ENCODE peak calls at places on chromosomes 6 and 20, in five cellular contexts. One of them, this sample, is unnamed.

GRCh38 chr6:13259393-13259792 is 68.9 kb downstream of the TBC1D7 start:
- DNase-seq in RPMI7951: no peak
- DNase-seq in posterior vena cava: no peak
- DNase-seq in NCI-H345: no peak
- DNase-seq in fibroblast of mammary gland: no peak
- DNase-seq in this sample: no peak

GRCh38 chr6:23180504-23181293 is 611.3 kb downstream of the HDGFL1 start:
- DNase-seq in RPMI7951: peak; percentile 86
- DNase-seq in posterior vena cava: no peak
- DNase-seq in NCI-H345: peak; percentile 99
- DNase-seq in fibroblast of mammary gland: peak; percentile 79
- DNase-seq in this sample: peak; percentile 90

GRCh38 chr6:157263146-157263545 is 60.2 kb downstream of the TMEM242 start:
- DNase-seq in RPMI7951: peak; percentile 24
- DNase-seq in posterior vena cava: peak; percentile 51
- DNase-seq in NCI-H345: no peak
- DNase-seq in fibroblast of mammary gland: no peak
- DNase-seq in this sample: no peak

GRCh38 chr6:10266462-10266861 is 148.4 kb downstream of the TFAP2A start:
- DNase-seq in RPMI7951: no peak
- DNase-seq in posterior vena cava: no peak
- DNase-seq in NCI-H345: no peak
- DNase-seq in fibroblast of mammary gland: no peak
- DNase-seq in this sample: no peak

GRCh38 chr6:23176883-23177282 is 607.5 kb downstream of the HDGFL1 start:
- DNase-seq in RPMI7951: peak; percentile 81
- DNase-seq in posterior vena cava: no peak
- DNase-seq in NCI-H345: peak; percentile 89
- DNase-seq in fibroblast of mammary gland: no peak
- DNase-seq in this sample: peak; percentile 85

GRCh38 chr6:347232-347631 is 44.3 kb upstream of the IRF4 start:
- DNase-seq in RPMI7951: no peak
- DNase-seq in posterior vena cava: peak; percentile 37
- DNase-seq in NCI-H345: no peak
- DNase-seq in fibroblast of mammary gland: no peak
- DNase-seq in this sample: no peak

GRCh38 chr20:43309266-43309665 is 119.6 kb upstream of the PTPRT start:
- DNase-seq in RPMI7951: no peak
- DNase-seq in posterior vena cava: no peak
- DNase-seq in NCI-H345: no peak
- DNase-seq in fibroblast of mammary gland: no peak
- DNase-seq in this sample: no peak

GRCh38 chr20:63740501-63741353 is 1.2 kb downstream of the SLC2A4RG start:
- DNase-seq in RPMI7951: peak; percentile 94
- DNase-seq in posterior vena cava: peak; percentile 98
- DNase-seq in NCI-H345: peak; percentile 90
- DNase-seq in fibroblast of mammary gland: peak; percentile 89
- DNase-seq in this sample: peak; percentile 7

GRCh38 chr20:42364446-42364845 is 746.3 kb upstream of the CHD6 start:
- DNase-seq in RPMI7951: no peak
- DNase-seq in posterior vena cava: no peak
- DNase-seq in NCI-H345: no peak
- DNase-seq in fibroblast of mammary gland: no peak
- DNase-seq in this sample: no peak

GRCh38 chr6:97702226-97702625 is 419.2 kb upstream of the MMS22L start:
- DNase-seq in RPMI7951: no peak
- DNase-seq in posterior vena cava: no peak
- DNase-seq in NCI-H345: no peak
- DNase-seq in fibroblast of mammary gland: no peak
- DNase-seq in this sample: no peak

GRCh38 chr6:158970640-158971291 is 29.2 kb downstream of the RSPH3 start:
- DNase-seq in RPMI7951: no peak
- DNase-seq in posterior vena cava: no peak
- DNase-seq in NCI-H345: no peak
- DNase-seq in fibroblast of mammary gland: peak; percentile 17
- DNase-seq in this sample: no peak

GRCh38 chr20:37316116-37316774 is 26.8 kb downstream of the MANBAL start:
- DNase-seq in RPMI7951: no peak
- DNase-seq in posterior vena cava: no peak
- DNase-seq in NCI-H345: peak; percentile 52
- DNase-seq in fibroblast of mammary gland: no peak
- DNase-seq in this sample: no peak

GRCh38 chr6:38725414-38726183 is 10.5 kb downstream of the DNAH8 start:
- DNase-seq in RPMI7951: peak; percentile 31
- DNase-seq in posterior vena cava: no peak
- DNase-seq in NCI-H345: no peak
- DNase-seq in fibroblast of mammary gland: no peak
- DNase-seq in this sample: no peak

GRCh38 chr20:55153321-55153720 is 677.9 kb downstream of the DOK5 start:
- DNase-seq in RPMI7951: peak; percentile 5
- DNase-seq in posterior vena cava: no peak
- DNase-seq in NCI-H345: no peak
- DNase-seq in fibroblast of mammary gland: peak; percentile 66
- DNase-seq in this sample: no peak

GRCh38 chr20:52303281-52303950 is 111.8 kb upstream of the ZFP64 start:
- DNase-seq in RPMI7951: no peak
- DNase-seq in posterior vena cava: no peak
- DNase-seq in NCI-H345: no peak
- DNase-seq in fibroblast of mammary gland: no peak
- DNase-seq in this sample: no peak

GRCh38 chr6:133788556-133788955 is 100.4 kb upstream of the TCF21 start:
- DNase-seq in RPMI7951: no peak
- DNase-seq in posterior vena cava: no peak
- DNase-seq in NCI-H345: no peak
- DNase-seq in fibroblast of mammary gland: no peak
- DNase-seq in this sample: no peak

GRCh38 chr20:20772492-20773047 is 60.1 kb upstream of the RALGAPA2 start:
- DNase-seq in RPMI7951: no peak
- DNase-seq in posterior vena cava: no peak
- DNase-seq in NCI-H345: peak; percentile 33
- DNase-seq in fibroblast of mammary gland: no peak
- DNase-seq in this sample: no peak

GRCh38 chr20:10639762-10640556 is 33.8 kb downstream of the JAG1 start:
- DNase-seq in RPMI7951: no peak
- DNase-seq in posterior vena cava: no peak
- DNase-seq in NCI-H345: no peak
- DNase-seq in fibroblast of mammary gland: no peak
- DNase-seq in this sample: no peak

GRCh38 chr6:43773050-43773956 is 3.3 kb downstream of the VEGFA start:
- DNase-seq in RPMI7951: peak; percentile 50
- DNase-seq in posterior vena cava: peak; percentile 81
- DNase-seq in NCI-H345: peak; percentile 15
- DNase-seq in fibroblast of mammary gland: peak; percentile 63
- DNase-seq in this sample: peak; percentile 32

GRCh38 chr6:167881327-167881726 is 54.6 kb downstream of the AFDN start:
- DNase-seq in RPMI7951: no peak
- DNase-seq in posterior vena cava: no peak
- DNase-seq in NCI-H345: no peak
- DNase-seq in fibroblast of mammary gland: no peak
- DNase-seq in this sample: no peak

GRCh38 chr20:46099491-46100287 is 9.9 kb upstream of the NCOA5 start:
- DNase-seq in RPMI7951: no peak
- DNase-seq in posterior vena cava: no peak
- DNase-seq in NCI-H345: no peak
- DNase-seq in fibroblast of mammary gland: no peak
- DNase-seq in this sample: no peak

GRCh38 chr6:11869656-11870340 is 91.2 kb upstream of the ADTRP start:
- DNase-seq in RPMI7951: peak; percentile 74
- DNase-seq in posterior vena cava: peak; percentile 88
- DNase-seq in NCI-H345: no peak
- DNase-seq in fibroblast of mammary gland: peak; percentile 66
- DNase-seq in this sample: no peak

GRCh38 chr20:23570178-23570577 is 1.9 kb upstream of the CST9L start:
- DNase-seq in RPMI7951: no peak
- DNase-seq in posterior vena cava: no peak
- DNase-seq in NCI-H345: no peak
- DNase-seq in fibroblast of mammary gland: no peak
- DNase-seq in this sample: no peak

GRCh38 chr6:28142446-28142845 is 763 bp downstream of the ZKSCAN8 start:
- DNase-seq in RPMI7951: no peak
- DNase-seq in posterior vena cava: no peak
- DNase-seq in NCI-H345: no peak
- DNase-seq in fibroblast of mammary gland: peak; percentile 40
- DNase-seq in this sample: no peak

GRCh38 chr6:79878142-79878748 is 69.1 kb downstream of the ELOVL4 start:
- DNase-seq in RPMI7951: no peak
- DNase-seq in posterior vena cava: no peak
- DNase-seq in NCI-H345: no peak
- DNase-seq in fibroblast of mammary gland: no peak
- DNase-seq in this sample: no peak

This sample was measured in NCI-H748 treated with DMSO at 0.1 percent for 48 hours.